ENCODE peak calls at places on chromosomes 7 and 10, in five cellular contexts. K is astrocyte of the spinal cord, Q is fibroblast of the aortic adventitia, O is AG10803, B is neuronal stem cell. A is an unnamed sample.
A peak's percentile ranks its signal among the peaks of the same experiment; 100 is the strongest.

GRCh38 chr10:75431180-75432111 is at the start of gene LRMDA:
- DNase-seq in B (no peak), K (no peak), Q (peak; percentile 58), O (peak; percentile 20), A (peak; percentile 39)

GRCh38 chr10:62501547-62501946 is 127.4 kb downstream of the ZNF365 start:
- DNase-seq in K (no peak), B (no peak), Q (peak; percentile 7), O (peak; percentile 42), A (peak; percentile 20)

GRCh38 chr10:97659589-97659988 is 19.1 kb downstream of the PI4K2A start:
- DNase-seq in O (peak; percentile 83), B (no peak), K (peak; percentile 69), Q (peak; percentile 70), A (peak; percentile 66)

GRCh38 chr10:75229961-75230360 is 5.8 kb downstream of the COMTD1 start:
- DNase-seq in Q (peak; percentile 52), O (no peak), B (no peak), K (peak; percentile 54), A (peak; percentile 59)

GRCh38 chr10:100508691-100509150 is 10.9 kb downstream of the SEC31B start:
- DNase-seq in Q (peak; percentile 70), K (peak; percentile 63), O (peak; percentile 50), B (peak; percentile 66), A (peak; percentile 72)

GRCh38 chr10:29849434-29849833 is 210.0 kb downstream of the JCAD start:
- DNase-seq in K (peak; percentile 93), Q (peak; percentile 93), O (peak; percentile 71), B (no peak), A (peak; percentile 89)

GRCh38 chr10:16612148-16612742 is 90.6 kb upstream of the C1QL3 start:
- DNase-seq in Q (peak; percentile 53), O (peak; percentile 21), K (peak; percentile 41), B (peak; percentile 73), A (peak; percentile 67)

GRCh38 chr7:64733550-64734240 is 60.5 kb upstream of the ZNF138 start:
- DNase-seq in B (no peak), K (no peak), O (no peak), Q (no peak), A (no peak)

GRCh38 chr7:151315038-151315655 is 26.5 kb upstream of the NUB1 start:
- DNase-seq in Q (peak; percentile 82), B (peak; percentile 72), K (peak; percentile 61), O (peak; percentile 53), A (peak; percentile 78)

GRCh38 chr7:6123843-6124242 is 92.7 kb downstream of the ANKRD61 start:
- DNase-seq in B (no peak), Q (no peak), O (no peak), K (no peak), A (no peak)

GRCh38 chr7:151632750-151633515 is 113.2 kb upstream of the RHEB start:
- DNase-seq in O (peak; percentile 56), Q (no peak), B (peak; percentile 46), K (peak; percentile 52), A (peak; percentile 43)

GRCh38 chr7:69110450-69111050 is 487.7 kb upstream of the AUTS2 start:
- DNase-seq in O (no peak), Q (no peak), B (no peak), K (no peak), A (no peak)

GRCh38 chr10:42932735-42933453 is 144.0 kb upstream of the RET start:
- DNase-seq in B (peak; percentile 74), K (no peak), O (no peak), Q (no peak), A (no peak)

GRCh38 chr7:130632111-130632510 is 36.4 kb downstream of the COPG2 start:
- DNase-seq in B (no peak), O (peak; percentile 30), K (peak; percentile 65), Q (peak; percentile 38), A (peak; percentile 52)

GRCh38 chr7:11727864-11728263 is 104.1 kb downstream of the THSD7A start:
- DNase-seq in B (no peak), K (no peak), O (peak; percentile 57), Q (peak; percentile 47), A (peak; percentile 29)

GRCh38 chr10:17001961-17002749 is 127.5 kb downstream of the CUBN start:
- DNase-seq in Q (peak; percentile 99), O (peak; percentile 99), K (peak; percentile 99), B (no peak), A (peak; percentile 98)

GRCh38 chr10:11165591-11166543 is 148.2 kb downstream of the CELF2 start:
- DNase-seq in O (no peak), K (no peak), Q (peak; percentile 42), B (peak; percentile 51), A (peak; percentile 19)

GRCh38 chr7:139777948-139778841 is at the start of gene HIPK2:
- DNase-seq in B (peak; percentile 80), K (peak; percentile 73), O (peak; percentile 62), Q (peak; percentile 56), A (peak; percentile 76)

GRCh38 chr7:82359426-82359825 is 84.2 kb downstream of the CACNA2D1 start:
- DNase-seq in B (no peak), Q (no peak), O (no peak), K (no peak), A (no peak)

GRCh38 chr10:62870866-62871265 is 54.7 kb upstream of the EGR2 start:
- DNase-seq in B (no peak), Q (no peak), O (no peak), K (no peak), A (no peak)

GRCh38 chr7:47337531-47337930 is 244.4 kb downstream of the TNS3 start:
- DNase-seq in O (no peak), Q (no peak), K (no peak), B (no peak), A (no peak)

GRCh38 chr10:30500534-30500933 is 66.5 kb downstream of the MAP3K8 start:
- DNase-seq in Q (no peak), B (no peak), K (no peak), O (no peak), A (no peak)

GRCh38 chr7:156892086-156892800 is 740 bp downstream of the LMBR1 start:
- DNase-seq in Q (no peak), K (no peak), B (peak; percentile 40), O (peak; percentile 5), A (peak; percentile 32)

GRCh38 chr10:129971381-129972144 is 7.5 kb upstream of the EBF3 start:
- DNase-seq in B (peak; percentile 71), K (no peak), O (peak; percentile 51), Q (peak; percentile 55), A (peak; percentile 65)

GRCh38 chr7:44760034-44760580 is 11.5 kb downstream of the ZMIZ2 start:
- DNase-seq in Q (no peak), O (no peak), K (no peak), B (no peak), A (no peak)

GRCh38 chr7:74141705-74142104 is 32.5 kb upstream of the EIF4H start:
- DNase-seq in B (no peak), K (no peak), Q (no peak), O (no peak), A (no peak)

GRCh38 chr10:61164458-61165160 is 220.6 kb upstream of the RHOBTB1 start:
- DNase-seq in O (no peak), B (no peak), K (no peak), Q (no peak), A (peak; percentile 20)

GRCh38 chr10:58662314-58662713 is 149.6 kb downstream of the BICC1 start:
- DNase-seq in B (no peak), O (peak; percentile 94), K (peak; percentile 91), Q (peak; percentile 90), A (peak; percentile 90)

GRCh38 chr10:51651063-51651462 is 48.3 kb downstream of the CSTF2T start:
- DNase-seq in Q (peak; percentile 61), B (no peak), K (no peak), O (peak; percentile 53), A (peak; percentile 58)

GRCh38 chr10:15253951-15254807 is 85.7 kb upstream of the NMT2 start:
- DNase-seq in B (no peak), O (no peak), K (no peak), Q (no peak), A (no peak)
- H3K4me3 ChIP-seq in B (no peak overlapping the region), O (no peak overlapping the region), K (no peak overlapping the region), Q (no peak overlapping the region), A (no peak overlapping the region)

GRCh38 chr10:32960022-32960421 is 2.0 kb upstream of the ITGB1 start:
- DNase-seq in K (no peak), O (no peak), B (no peak), Q (no peak), A (no peak)
- H3K4me3 ChIP-seq in K (peak overlapping the region; percentile 89), O (peak overlapping the region; percentile 87), B (peak overlapping the region; percentile 67), Q (peak overlapping the region; percentile 84), A (peak overlapping the region; percentile 83)

DNA sequence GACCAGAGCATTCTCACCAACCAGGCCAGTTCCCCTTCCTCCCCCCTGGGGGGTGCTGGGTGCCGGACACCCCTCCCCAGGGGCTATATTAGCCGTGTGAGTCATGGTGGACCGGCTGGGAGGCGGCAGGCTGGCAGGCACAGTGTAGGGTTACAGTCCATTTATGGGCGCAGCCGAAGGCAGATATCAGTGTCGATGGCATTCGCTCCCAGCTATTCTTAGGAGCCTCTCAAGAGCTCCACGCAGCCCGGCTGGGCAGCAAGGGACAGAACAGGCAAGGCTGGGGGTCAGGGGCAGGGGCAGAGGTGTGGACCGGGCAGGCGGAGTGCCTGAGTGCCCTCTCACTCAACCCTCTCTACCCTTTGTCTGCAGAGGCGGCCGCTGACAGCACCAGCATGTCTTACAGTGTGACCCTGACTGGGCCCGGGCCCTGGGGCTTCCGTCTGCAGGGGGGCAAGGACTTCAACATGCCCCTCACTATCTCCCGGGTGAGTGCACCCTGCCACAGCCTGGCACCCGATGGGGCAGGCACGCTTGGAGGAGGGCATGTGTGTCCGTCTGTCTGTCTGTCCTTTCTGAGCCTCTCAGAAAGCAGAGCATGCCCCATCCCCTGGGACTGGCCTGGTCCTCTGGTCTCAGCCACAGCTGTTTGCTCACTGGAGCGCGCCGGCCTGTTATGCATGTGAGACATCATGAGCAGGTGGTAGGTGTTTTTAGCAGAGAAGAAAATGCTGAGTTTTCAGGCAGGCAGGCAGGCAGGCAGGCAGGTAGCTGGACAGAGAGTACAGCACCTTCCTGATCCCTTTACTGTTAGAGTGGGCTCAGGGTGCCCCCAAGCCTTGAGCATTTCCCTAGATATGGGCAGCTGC is at the start of gene LDB3:
- DNase-seq in B (no peak), Q (no peak), K (peak; percentile 65), O (no peak), A (peak; percentile 30)
- H3K4me3 ChIP-seq in B (no peak within 1 kb of the TSS), Q (no peak within 1 kb of the TSS), K (no peak within 1 kb of the TSS), O (no peak within 1 kb of the TSS), A (no peak within 1 kb of the TSS)

GRCh38 chr10:80894339-80894791 is 356.7 kb downstream of the SH2D4B start:
- DNase-seq in O (no peak), B (no peak), Q (no peak), K (no peak), A (no peak)
- H3K4me3 ChIP-seq in O (no peak overlapping the region), B (no peak overlapping the region), Q (no peak overlapping the region), K (no peak overlapping the region), A (no peak overlapping the region)

DNA sequence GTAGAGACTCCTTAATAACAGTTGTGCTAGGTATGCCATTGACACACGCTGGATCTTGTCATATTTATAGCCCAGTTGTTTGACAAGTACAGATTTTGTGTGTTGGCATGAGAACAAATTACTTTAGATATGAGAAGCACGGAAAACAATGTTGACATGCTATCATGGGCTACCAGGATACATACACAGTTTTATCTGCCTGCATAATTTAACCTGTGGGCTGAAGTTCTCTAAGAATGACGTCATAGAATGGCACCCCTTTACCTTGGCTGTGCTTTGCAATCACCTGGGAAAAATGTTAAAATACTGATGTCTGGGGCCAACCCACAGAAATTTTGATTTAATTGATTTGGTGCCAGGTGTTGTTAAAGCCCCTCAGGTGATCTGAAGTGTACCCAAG is 2.8 kb downstream of the PLA2G12B start:
- DNase-seq in O (no peak), Q (no peak), K (no peak), B (no peak), A (no peak)
- H3K4me3 ChIP-seq in O (no peak overlapping the region), Q (no peak overlapping the region), K (no peak overlapping the region), B (no peak overlapping the region), A (no peak overlapping the region)

GRCh38 chr10:49139866-49140195 is 6.0 kb upstream of the FAM170B start:
- DNase-seq in Q (peak; percentile 83), O (peak; percentile 95), K (peak; percentile 94), B (no peak), A (peak; percentile 57)
- H3K4me3 ChIP-seq in Q (no peak overlapping the region), O (peak overlapping the region; percentile 17), K (no peak overlapping the region), B (no peak overlapping the region), A (no peak overlapping the region)

A was measured in fibroblast of pulmonary artery.